ENCODE peak calls at places on chromosomes 5 and 9, in six cellular contexts. J, I, V, C, Y and W are unnamed samples.

GRCh38 chr5:179186801-179187200 is 126.6 kb downstream of the ZNF354C start:
- DNase-seq in J (no peak), I (no peak), V (no peak), C (no peak), Y (peak; percentile 32), W (no peak)

GRCh38 chr5:137470111-137470920 is 28.8 kb downstream of the SPOCK1 start:
- DNase-seq in J (peak; percentile 77), I (peak; percentile 98), V (no peak), C (no peak), Y (no peak), W (no peak)

GRCh38 chr5:172688735-172689572 is 47.9 kb downstream of the NEURL1B start:
- DNase-seq in J (no peak), I (peak; percentile 65), V (no peak), C (peak; percentile 47), Y (peak; percentile 79), W (no peak)

GRCh38 chr5:171750316-171750788 is 35.3 kb upstream of the SMIM23 start:
- DNase-seq in J (peak; percentile 54), I (peak; percentile 64), V (peak; percentile 22), C (no peak), Y (no peak), W (peak; percentile 37)

GRCh38 chr9:71755869-71756268 is 12.4 kb downstream of the CEMIP2 start:
- DNase-seq in J (no peak), I (no peak), V (no peak), C (no peak), Y (no peak), W (no peak)

GRCh38 chr5:32193591-32193990 is 19.5 kb upstream of the GOLPH3 start:
- DNase-seq in J (peak; percentile 53), I (peak; percentile 89), V (no peak), C (peak; percentile 93), Y (peak; percentile 66), W (peak; percentile 93)

GRCh38 chr9:137876781-137877386 is 698 bp upstream of the CACNA1B start:
- DNase-seq in J (no peak), I (no peak), V (no peak), C (no peak), Y (no peak), W (no peak)

GRCh38 chr9:38044706-38045105 is 24.3 kb downstream of the SHB start:
- DNase-seq in J (no peak), I (no peak), V (no peak), C (no peak), Y (no peak), W (no peak)

GRCh38 chr9:129879103-129879699 is 43.9 kb downstream of the USP20 start:
- DNase-seq in J (no peak), I (no peak), V (no peak), C (no peak), Y (no peak), W (no peak)

GRCh38 chr5:9380108-9380507 is 165.8 kb downstream of the SEMA5A start:
- DNase-seq in J (no peak), I (peak; percentile 44), V (no peak), C (no peak), Y (no peak), W (no peak)

GRCh38 chr5:15717002-15717401 is 217.0 kb downstream of the FBXL7 start:
- DNase-seq in J (no peak), I (peak; percentile 56), V (no peak), C (no peak), Y (no peak), W (no peak)

GRCh38 chr5:123014689-123015088 is 21.8 kb downstream of the PPIC start:
- DNase-seq in J (no peak), I (no peak), V (no peak), C (no peak), Y (no peak), W (no peak)

GRCh38 chr9:14063799-14064198 is 250.1 kb downstream of the NFIB start:
- DNase-seq in J (no peak), I (no peak), V (no peak), C (no peak), Y (no peak), W (no peak)

GRCh38 chr5:76942581-76942980 is 10.3 kb upstream of the CRHBP start:
- DNase-seq in J (no peak), I (no peak), V (no peak), C (no peak), Y (no peak), W (no peak)

GRCh38 chr5:83000922-83001321 is 76.3 kb downstream of the TMEM167A start:
- DNase-seq in J (no peak), I (no peak), V (no peak), C (no peak), Y (no peak), W (no peak)

GRCh38 chr5:72015103-72015548 is 92.1 kb upstream of the MAP1B start:
- DNase-seq in J (peak; percentile 21), I (peak; percentile 92), V (no peak), C (peak; percentile 49), Y (no peak), W (no peak)

GRCh38 chr9:22244141-22245011 is 202.2 kb upstream of the DMRTA1 start:
- DNase-seq in J (no peak), I (peak; percentile 73), V (peak; percentile 63), C (no peak), Y (peak; percentile 71), W (no peak)

GRCh38 chr5:134438268-134438622 is 26.6 kb upstream of the CDKN2AIPNL start:
- DNase-seq in J (peak; percentile 44), I (peak; percentile 97), V (no peak), C (no peak), Y (peak; percentile 28), W (no peak)

GRCh38 chr5:159094745-159095144 is 5.0 kb downstream of the EBF1 start:
- DNase-seq in J (peak; percentile 69), I (peak; percentile 97), V (peak; percentile 50), C (peak; percentile 35), Y (peak; percentile 81), W (no peak)

GRCh38 chr9:99690573-99690972 is 131.1 kb upstream of the NR4A3 start:
- DNase-seq in J (no peak), I (no peak), V (no peak), C (no peak), Y (no peak), W (no peak)

GRCh38 chr9:78028926-78029325 is 2.7 kb downstream of the GNAQ start:
- DNase-seq in J (no peak), I (peak; percentile 32), V (no peak), C (no peak), Y (no peak), W (no peak)

DNA sequence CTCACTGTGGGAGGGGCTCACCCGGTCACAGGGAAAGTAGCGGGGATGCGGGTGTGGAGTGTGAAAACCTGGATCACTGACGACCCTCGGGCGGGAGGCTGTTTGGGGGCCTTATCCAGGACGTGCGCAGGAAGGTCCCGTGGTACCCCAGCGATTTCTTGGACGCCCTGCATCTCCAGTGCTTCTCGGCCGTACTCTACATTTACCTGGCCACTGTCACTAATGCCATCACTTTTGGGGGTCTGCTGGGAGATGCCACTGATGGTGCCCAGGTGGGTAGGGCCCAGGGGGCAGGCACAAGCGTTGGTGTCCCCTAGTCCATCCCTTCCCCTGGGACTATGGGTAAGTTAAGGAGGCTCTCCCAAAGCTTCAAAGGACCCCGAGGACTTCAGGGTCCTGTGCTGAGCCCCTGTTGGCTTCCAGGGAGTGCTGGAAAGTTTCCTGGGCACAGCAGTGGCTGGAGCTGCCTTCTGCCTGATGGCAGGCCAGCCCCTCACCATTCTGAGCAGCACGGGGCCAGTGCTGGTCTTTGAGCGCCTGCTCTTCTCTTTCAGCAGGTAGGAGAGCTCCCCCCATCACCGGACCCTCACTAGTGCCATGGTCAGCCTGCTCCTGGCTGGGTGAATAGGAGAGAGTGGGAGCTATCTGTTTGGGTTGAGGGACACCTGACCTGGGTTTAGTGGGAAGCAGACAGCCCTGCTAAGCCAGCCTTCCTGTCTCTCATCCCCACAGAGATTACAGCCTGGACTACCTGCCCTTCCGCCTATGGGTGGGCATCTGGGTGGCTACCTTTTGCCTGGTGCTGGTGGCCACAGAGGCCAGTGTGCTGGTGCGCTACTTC is 3.9 kb downstream of the SLC4A9 start:
- DNase-seq in J (no peak), I (no peak), V (no peak), C (no peak), Y (no peak), W (no peak)
- H3K4me3 ChIP-seq in J (no peak overlapping the region), I (peak overlapping the region; percentile 59), V (peak overlapping the region; percentile 36), C (peak overlapping the region; percentile 43), Y (peak overlapping the region; percentile 30), W (no peak overlapping the region)

GRCh38 chr9:126517751-126518261 is 95.9 kb upstream of the LMX1B start:
- DNase-seq in J (no peak), I (no peak), V (no peak), C (no peak), Y (peak; percentile 6), W (no peak)
- H3K4me3 ChIP-seq in J (no peak overlapping the region), I (peak overlapping the region; percentile 66), V (no peak overlapping the region), C (peak overlapping the region; percentile 26), Y (peak overlapping the region; percentile 44), W (no peak overlapping the region)

DNA sequence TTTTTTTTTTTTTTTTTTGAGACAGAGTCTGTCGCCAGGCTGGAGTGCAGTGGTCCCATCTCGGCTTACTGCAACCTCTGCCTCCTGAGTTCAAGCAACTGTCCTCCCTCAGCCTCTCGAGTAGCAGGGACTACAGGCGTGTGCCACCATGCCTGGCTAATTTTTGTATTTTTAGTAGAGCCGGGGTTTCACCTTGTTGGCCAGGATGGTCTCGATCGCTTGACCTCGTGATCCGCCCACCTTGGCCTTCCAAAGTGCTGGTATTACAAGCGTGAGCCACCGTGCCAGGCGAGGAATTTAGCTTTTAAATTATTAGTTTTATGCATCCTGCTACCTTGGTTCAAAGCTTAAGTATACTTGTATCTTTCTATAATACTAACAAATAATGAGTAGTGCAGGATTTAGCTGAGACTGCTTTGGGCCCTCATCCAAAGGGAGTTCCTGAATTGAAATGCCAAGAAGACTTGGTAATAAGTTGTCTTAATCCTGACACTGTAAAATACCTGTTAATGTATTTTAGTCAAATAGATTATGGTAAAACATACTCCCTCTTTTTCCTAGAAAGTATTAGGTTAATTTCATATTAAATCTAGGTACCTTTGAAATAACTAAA is 5.0 kb downstream of the CDC42SE2 start:
- DNase-seq in J (no peak), I (peak; percentile 58), V (no peak), C (no peak), Y (no peak), W (no peak)
- H3K4me3 ChIP-seq in J (no peak overlapping the region), I (no peak overlapping the region), V (no peak overlapping the region), C (no peak overlapping the region), Y (no peak overlapping the region), W (no peak overlapping the region)

GRCh38 chr9:121253821-121254471 is 14.0 kb upstream of the GSN start:
- DNase-seq in J (no peak), I (no peak), V (no peak), C (no peak), Y (no peak), W (no peak)
- H3K4me3 ChIP-seq in J (no peak overlapping the region), I (no peak overlapping the region), V (no peak overlapping the region), C (no peak overlapping the region), Y (no peak overlapping the region), W (no peak overlapping the region)